ENCODE peak calls at places on chromosome 2, in nine cellular contexts. L is Karpas-422, B is GM12864, U is AG20443, I is HEK293T, F is EL, H is activated T-cell treated with anti-CD3 and anti-CD28 coated beads for 1 hour, A is foreskin fibroblast, W is OCI-LY7. X is an unnamed sample.

GRCh38 chr2:16625201-16625729 is 40.4 kb downstream of the CYRIA start:
- DNase-seq in A (no peak), U (no peak), B (no peak), W (peak), H (no peak), L (peak), I (no peak), F (no peak), X (no peak)

GRCh38 chr2:230807686-230808085 is 57.1 kb upstream of the ITM2C start:
- DNase-seq in A (no peak), F (no peak), B (no peak), I (no peak), H (no peak), L (no peak), W (no peak), U (no peak), X (no peak)

GRCh38 chr2:128233790-128234395 is 84.8 kb downstream of the HS6ST1 start:
- DNase-seq in L (no peak), F (no peak), B (no peak), U (no peak), H (no peak), A (no peak), I (no peak), W (no peak), X (no peak)

GRCh38 chr2:46181789-46182530 is 115.2 kb upstream of the EPAS1 start:
- DNase-seq in B (no peak), I (no peak), U (no peak), L (no peak), W (no peak), F (no peak), A (no peak), H (no peak), X (no peak)

GRCh38 chr2:141692829-141693228 is 438.0 kb downstream of the LRP1B start:
- DNase-seq in F (no peak), I (no peak), B (no peak), L (no peak), H (no peak), A (no peak), W (no peak), U (no peak), X (no peak)

GRCh38 chr2:134957477-134957876 is 38.9 kb downstream of the CCNT2 start:
- DNase-seq in F (no peak), W (no peak), I (no peak), L (no peak), U (no peak), B (no peak), H (no peak), A (no peak), X (no peak)

GRCh38 chr2:145221032-145221431 is 701.1 kb upstream of the ZEB2 start:
- DNase-seq in A (no peak), F (no peak), L (no peak), U (no peak), H (no peak), W (peak), I (no peak), B (no peak), X (no peak)

GRCh38 chr2:98901702-98902101 is 34.3 kb downstream of the CRACDL start:
- DNase-seq in A (no peak), B (no peak), U (no peak), L (no peak), W (no peak), F (no peak), H (no peak), I (no peak), X (no peak)

GRCh38 chr2:53233759-53234547 is 533.7 kb upstream of the CHAC2 start:
- DNase-seq in L (peak), U (no peak), B (no peak), W (no peak), I (no peak), H (no peak), F (no peak), A (no peak), X (no peak)

GRCh38 chr2:19540739-19541503 is 182.5 kb upstream of the OSR1 start:
- DNase-seq in W (no peak), L (no peak), I (no peak), H (no peak), A (peak), F (peak), U (peak), B (no peak), X (peak)

GRCh38 chr2:147092266-147092665 is 752.6 kb upstream of the ACVR2A start:
- DNase-seq in W (no peak), F (no peak), H (no peak), I (no peak), A (no peak), B (no peak), L (no peak), U (no peak), X (no peak)

GRCh38 chr2:233831861-233832260 is 22.5 kb downstream of the HJURP start:
- DNase-seq in L (no peak), A (no peak), B (no peak), W (no peak), F (no peak), I (no peak), H (no peak), U (no peak), X (no peak)

GRCh38 chr2:232420463-232421188 is 14.0 kb downstream of the ALPG start:
- DNase-seq in B (no peak), F (no peak), H (peak), L (no peak), W (no peak), I (peak), U (peak), A (peak), X (no peak)

GRCh38 chr2:152525277-152525838 is 190.4 kb downstream of the FMNL2 start:
- DNase-seq in I (no peak), B (no peak), U (peak), A (peak), H (no peak), F (peak), W (no peak), L (no peak), X (peak)

GRCh38 chr2:166344286-166345113 is 31.2 kb downstream of the SCN9A start:
- DNase-seq in A (peak), L (peak), F (peak), U (peak), W (no peak), B (no peak), H (no peak), I (no peak), X (no peak)

GRCh38 chr2:10267551-10268465 is 34.9 kb upstream of the HPCAL1 start:
- DNase-seq in L (no peak), I (no peak), U (no peak), A (no peak), H (no peak), B (no peak), W (no peak), F (no peak), X (no peak)

GRCh38 chr2:158482594-158482993 is 25.8 kb downstream of the PKP4 start:
- DNase-seq in W (no peak), B (no peak), H (no peak), L (no peak), U (no peak), F (peak), A (no peak), I (no peak), X (no peak)

GRCh38 chr2:174235680-174236079 is 12.7 kb downstream of the OLA1 start:
- DNase-seq in F (peak), H (no peak), B (no peak), W (no peak), L (no peak), I (no peak), U (peak), A (peak), X (no peak)

GRCh38 chr2:182173944-182174622 is 188.4 kb downstream of the PPP1R1C start:
- DNase-seq in U (no peak), B (no peak), W (no peak), H (no peak), A (no peak), F (no peak), L (no peak), I (no peak), X (no peak)

GRCh38 chr2:164438490-164439205 is 182.6 kb downstream of the GRB14 start:
- DNase-seq in B (no peak), A (no peak), I (no peak), W (no peak), H (no peak), L (no peak), U (no peak), F (no peak), X (no peak)

GRCh38 chr2:70002241-70002896 is 40.9 kb upstream of the ASPRV1 start:
- DNase-seq in A (no peak), W (peak), H (no peak), F (no peak), I (no peak), L (peak), U (no peak), B (no peak), X (no peak)

GRCh38 chr2:190404487-190404886 is 3.7 kb upstream of the MFSD6 start:
- DNase-seq in F (peak), U (no peak), H (no peak), A (peak), L (no peak), I (no peak), W (no peak), B (no peak), X (no peak)

GRCh38 chr2:130798472-130799221 is 38.1 kb upstream of the ARHGEF4 start:
- DNase-seq in L (no peak), W (no peak), U (no peak), I (no peak), F (no peak), H (no peak), A (peak), B (no peak), X (no peak)

GRCh38 chr2:36511858-36512630 is 85.9 kb downstream of the FEZ2 start:
- DNase-seq in I (no peak), H (no peak), U (peak), B (no peak), A (no peak), L (no peak), W (no peak), F (peak), X (no peak)

GRCh38 chr2:196166876-196167275 is 4.5 kb downstream of the STK17B start:
- DNase-seq in H (no peak), F (peak), A (peak), I (no peak), W (no peak), U (peak), L (no peak), B (no peak), X (no peak)

GRCh38 chr2:147082850-147083522 is 761.8 kb upstream of the ACVR2A start:
- DNase-seq in L (peak), H (peak), B (peak), I (peak), A (peak), W (peak), F (peak), U (peak), X (no peak)